ENCODE peak calls at places on chromosomes 11 and 22, in six cellular contexts. H is heart left ventricle; R is naive thymus-derived CD4-positive, alpha-beta T cell; E is mesenchymal stem cell; L is neural progenitor cell; G is right cardiac atrium. T is an unnamed sample.

GRCh38 chr22:22953796-22954195 is 66.2 kb downstream of the IGLL5 start:
- DNase-seq in L (peak), E (no peak), R (no peak), G (no peak), H (no peak), T (no peak)

GRCh38 chr11:65404210-65404609 is 17.8 kb downstream of the FRMD8 start:
- DNase-seq in H (no peak), R (no peak), E (no peak), G (no peak), L (no peak), T (no peak)

GRCh38 chr11:70755410-70756158 is 357.3 kb downstream of the CTTN start:
- DNase-seq in H (peak), G (peak), R (peak), E (peak), L (peak), T (peak)

GRCh38 chr22:30340911-30341685 is 14.4 kb upstream of the TBC1D10A start:
- DNase-seq in E (no peak), L (no peak), G (peak), R (no peak), H (peak), T (peak)

GRCh38 chr11:73661035-73661628 is 14.8 kb downstream of the PLEKHB1 start:
- DNase-seq in H (peak), G (peak), L (peak), R (peak), E (peak), T (peak)

GRCh38 chr11:111922803-111923202 is 4.1 kb downstream of the C11orf52 start:
- DNase-seq in G (no peak), H (peak), L (no peak), R (no peak), E (peak), T (no peak)

GRCh38 chr11:31932879-31933278 is 121.8 kb upstream of the PAX6 start:
- DNase-seq in L (no peak), E (no peak), H (no peak), G (no peak), R (no peak), T (no peak)

GRCh38 chr22:19719055-19719482 is 4.3 kb upstream of the GP1BB start:
- DNase-seq in L (no peak), G (peak), R (no peak), E (no peak), H (peak), T (no peak)

GRCh38 chr11:93648168-93648567 is 13.3 kb upstream of the CEP295 start:
- DNase-seq in G (no peak), R (no peak), H (no peak), E (peak), L (peak), T (no peak)

GRCh38 chr11:8905528-8906165 is 5.3 kb upstream of the AKIP1 start:
- DNase-seq in E (peak), H (no peak), R (no peak), L (no peak), G (no peak), T (no peak)

GRCh38 chr22:36326178-36327161 is 61.3 kb downstream of the MYH9 start:
- DNase-seq in L (no peak), E (no peak), G (peak), R (no peak), H (no peak), T (no peak)

GRCh38 chr11:69559181-69559580 is 77.7 kb downstream of the LINC01488 start:
- DNase-seq in L (no peak), G (no peak), R (no peak), E (no peak), H (no peak), T (no peak)

GRCh38 chr11:1442163-1442562 is 44.4 kb downstream of the MOB2 start:
- DNase-seq in H (no peak), L (peak), E (no peak), G (no peak), R (no peak), T (no peak)

GRCh38 chr11:19290356-19290755 is 49.6 kb upstream of the E2F8 start:
- DNase-seq in R (no peak), E (peak), H (no peak), G (no peak), L (no peak), T (no peak)

GRCh38 chr11:995752-996420 is 40.6 kb downstream of the MUC6 start:
- DNase-seq in E (peak), G (no peak), R (no peak), H (no peak), L (peak), T (no peak)

GRCh38 chr11:8658210-8658968 is 24.1 kb downstream of the TRIM66 start:
- DNase-seq in G (peak), L (peak), E (no peak), H (no peak), R (no peak), T (peak)

GRCh38 chr22:47564651-47565050 is 802.2 kb downstream of the TBC1D22A start:
- DNase-seq in R (no peak), L (no peak), E (no peak), G (no peak), H (no peak), T (no peak)

GRCh38 chr11:22832315-22833041 is 2.9 kb upstream of the SVIP start:
- DNase-seq in H (no peak), L (no peak), E (peak), R (no peak), G (no peak), T (no peak)

GRCh38 chr11:86919557-86920210 is 35.5 kb downstream of the FZD4 start:
- DNase-seq in R (no peak), H (no peak), E (peak), G (no peak), L (peak), T (no peak)

GRCh38 chr11:4167292-4167691 is 72.7 kb downstream of the RRM1 start:
- DNase-seq in E (no peak), H (no peak), L (no peak), G (no peak), R (no peak), T (no peak)

GRCh38 chr22:41215409-41215808 is 10.3 kb downstream of the L3MBTL2 start:
- DNase-seq in H (no peak), E (no peak), R (no peak), L (no peak), G (no peak), T (no peak)

GRCh38 chr11:7548659-7549283 is 35.0 kb downstream of the PPFIBP2 start:
- DNase-seq in H (no peak), L (peak), G (no peak), R (no peak), E (no peak), T (no peak)

GRCh38 chr11:28525636-28526405 is 417.6 kb downstream of the METTL15 start:
- DNase-seq in H (no peak), R (no peak), L (no peak), E (no peak), G (no peak), T (no peak)

DNA sequence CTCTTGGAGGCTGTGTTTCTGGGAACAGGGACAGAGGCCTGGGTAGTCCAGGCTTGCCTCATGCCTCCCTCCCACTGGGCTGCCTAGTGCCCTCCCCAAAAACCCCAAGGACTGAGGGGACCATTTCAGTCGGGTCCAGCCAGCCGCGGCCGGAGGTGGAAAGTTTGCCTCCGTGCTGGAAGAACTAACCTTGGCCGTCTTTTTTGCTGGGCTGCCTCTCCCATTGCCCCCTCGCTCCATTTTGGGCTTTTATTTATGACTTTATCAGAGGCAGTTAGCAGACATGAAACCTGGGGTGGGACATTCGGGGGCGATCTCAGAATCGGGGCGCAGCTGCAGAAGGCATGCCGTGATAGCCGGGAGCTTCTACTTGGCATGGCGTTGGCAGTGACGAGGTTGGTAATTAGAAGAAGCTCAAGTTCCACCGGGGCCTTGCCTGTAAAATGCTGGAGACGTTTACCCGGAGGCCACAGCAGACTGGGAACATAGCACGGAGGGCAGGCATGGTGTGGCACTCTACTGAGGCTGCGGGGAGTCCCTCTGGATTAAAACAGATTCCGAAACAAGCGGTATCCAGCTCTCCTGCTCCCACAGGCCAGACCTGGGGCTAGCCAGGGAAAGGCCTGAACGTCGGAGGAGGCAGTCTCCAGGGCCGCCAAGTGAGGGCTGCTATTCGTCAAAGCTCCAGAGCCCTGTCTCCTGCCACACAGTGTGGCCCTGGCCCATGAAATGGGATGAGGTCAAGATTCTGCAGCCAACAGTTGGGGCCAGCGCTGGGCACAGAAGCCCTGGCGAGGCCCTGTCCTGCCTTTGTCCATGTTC is 76.4 kb upstream of the PPARA start:
- DNase-seq in G (peak), E (peak), H (peak), L (no peak), R (no peak), T (no peak)
- H3K4me3 ChIP-seq in G (peak), E (peak), H (peak), L (no peak), R (no peak), T (peak)

DNA sequence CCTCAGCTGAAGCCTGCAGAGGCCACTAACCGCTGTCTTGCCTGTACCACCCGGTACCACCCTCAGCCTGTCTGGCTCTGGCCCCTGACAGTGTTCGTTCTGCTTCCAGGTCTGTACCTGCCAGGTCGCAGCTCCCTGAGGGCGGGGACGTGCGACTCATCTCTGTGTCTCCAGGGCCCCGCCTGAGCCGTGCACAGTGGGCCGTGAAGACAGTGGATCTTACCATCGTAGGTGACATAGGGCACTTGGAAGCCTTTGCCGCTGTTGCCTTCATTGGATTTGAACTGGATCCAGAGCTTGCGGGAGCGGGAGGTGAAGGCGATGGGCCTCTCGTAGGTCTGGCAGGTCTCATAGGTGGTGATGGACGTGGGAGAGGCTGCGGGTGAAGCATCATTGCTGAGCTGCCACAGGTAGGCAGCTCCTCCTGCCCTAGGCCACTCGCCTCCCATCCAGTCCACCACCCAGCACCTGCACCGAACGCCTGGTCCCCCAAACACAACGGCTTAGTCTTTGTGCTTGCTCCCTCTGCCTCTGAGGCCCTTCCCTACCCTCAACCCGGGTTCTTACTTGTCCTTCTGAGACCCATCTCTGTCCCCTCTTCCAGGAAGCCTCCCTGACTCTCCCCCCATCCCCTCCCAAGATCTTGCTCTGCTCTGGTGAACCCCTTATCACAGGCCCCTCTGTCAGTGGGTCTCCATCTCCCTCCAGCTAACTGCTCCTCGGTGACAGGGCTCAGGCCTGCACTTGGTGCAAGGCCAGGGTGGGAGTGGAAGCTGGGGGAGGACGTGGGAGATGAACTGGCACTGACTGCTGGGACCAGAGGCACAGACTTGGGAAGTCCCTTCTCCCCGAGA is 21.1 kb upstream of the TTLL12 start:
- DNase-seq in R (no peak), E (no peak), G (no peak), L (no peak), H (peak), T (no peak)
- H3K4me3 ChIP-seq in R (no peak), E (no peak), G (no peak), L (no peak), H (no peak), T (no peak)

GRCh38 chr22:50060441-50061140 is 2.5 kb upstream of the TTLL8 start:
- DNase-seq in L (no peak), G (no peak), R (no peak), E (no peak), H (no peak), T (no peak)

GRCh38 chr22:50058338-50059184 is 463 bp upstream of the TTLL8 start:
- DNase-seq in L (peak), E (no peak), G (no peak), H (no peak), R (no peak), T (no peak)

GRCh38 chr22:50057868-50058311 is at the start of gene TTLL8:
- DNase-seq in G (no peak), R (no peak), H (no peak), L (no peak), E (no peak), T (no peak)

GRCh38 chr22:50059881-50060262 is 1.8 kb upstream of the TTLL8 start:
- DNase-seq in L (no peak), E (no peak), H (no peak), G (no peak), R (no peak), T (no peak)

DNA sequence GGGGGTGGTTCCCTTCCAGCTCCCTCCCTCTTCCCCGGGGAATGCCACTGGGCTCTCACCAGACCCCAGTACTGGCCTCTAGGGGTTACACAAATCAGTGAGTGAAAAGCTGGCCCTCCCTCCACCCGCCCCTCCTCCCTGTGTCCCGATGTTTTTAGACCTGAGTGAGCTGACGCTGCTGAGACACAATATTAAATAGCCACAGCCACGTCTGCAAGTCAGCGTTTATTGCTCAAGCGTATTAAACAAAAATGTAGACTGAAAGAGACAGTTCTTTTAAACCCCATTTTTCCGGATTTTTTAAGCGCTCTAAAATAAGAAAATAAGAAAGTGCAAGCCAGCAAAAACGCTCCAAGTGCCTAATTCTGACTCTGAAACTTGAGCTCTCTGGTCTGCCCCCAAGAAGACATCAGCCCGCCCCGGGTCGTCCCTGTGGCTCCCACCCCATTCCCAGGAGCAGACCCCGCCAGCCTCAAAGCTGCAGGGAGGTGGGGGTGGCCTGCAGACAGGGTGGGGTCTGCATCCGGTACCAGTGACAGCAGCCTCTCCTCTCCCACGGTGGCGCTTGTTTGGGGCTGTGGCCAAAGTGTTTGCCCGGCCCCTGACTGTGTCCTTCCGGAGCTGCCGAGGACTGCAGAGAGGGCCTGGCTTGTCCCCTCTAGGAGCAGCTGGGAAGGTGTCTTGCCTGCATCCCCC is 1.2 kb upstream of the TTLL8 start:
- DNase-seq in E (peak), G (no peak), L (peak), H (no peak), R (no peak), T (no peak)
- H3K4me3 ChIP-seq in E (no peak), G (peak), L (peak), H (no peak), R (no peak), T (no peak)

DNA sequence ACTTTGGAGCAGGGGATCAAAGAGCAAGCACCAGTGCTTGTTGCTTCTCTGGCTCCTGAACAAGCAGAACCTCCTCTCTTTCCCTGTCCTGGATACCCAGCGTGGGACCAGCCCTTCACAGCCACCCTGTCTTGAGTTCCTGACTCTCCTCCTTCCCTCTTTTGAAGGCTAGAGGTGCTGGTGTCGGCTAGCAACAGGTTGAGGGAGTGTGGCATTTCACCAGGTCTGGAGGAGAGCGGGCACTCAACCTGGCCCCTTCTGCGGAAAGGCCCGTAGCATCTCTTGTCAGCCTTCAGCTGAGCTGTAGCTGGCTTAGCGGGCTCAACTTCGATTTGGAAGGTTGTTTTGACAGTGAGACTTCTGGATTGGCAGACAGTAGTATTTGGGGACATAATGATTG is 26.6 kb downstream of the RCOR2 start:
- DNase-seq in H (no peak), G (no peak), R (no peak), L (no peak), E (no peak), T (no peak)
- H3K4me3 ChIP-seq in H (no peak), G (no peak), R (no peak), L (no peak), E (no peak), T (no peak)

GRCh38 chr11:45909594-45910475 is 2.8 kb upstream of the FREY1 start:
- DNase-seq in G (no peak), E (no peak), R (no peak), L (no peak), H (no peak), T (no peak)

GRCh38 chr11:45913942-45914635 is 3.6 kb downstream of the PEX16 start:
- DNase-seq in G (no peak), E (no peak), R (no peak), L (no peak), H (no peak), T (no peak)

GRCh38 chr11:45917286-45917622 is 423 bp downstream of the PEX16 start:
- DNase-seq in L (no peak), E (no peak), R (no peak), H (peak), G (no peak), T (no peak)

GRCh38 chr11:45915446-45915845 is 2.2 kb downstream of the PEX16 start:
- DNase-seq in R (no peak), E (no peak), L (no peak), G (no peak), H (no peak), T (no peak)

DNA sequence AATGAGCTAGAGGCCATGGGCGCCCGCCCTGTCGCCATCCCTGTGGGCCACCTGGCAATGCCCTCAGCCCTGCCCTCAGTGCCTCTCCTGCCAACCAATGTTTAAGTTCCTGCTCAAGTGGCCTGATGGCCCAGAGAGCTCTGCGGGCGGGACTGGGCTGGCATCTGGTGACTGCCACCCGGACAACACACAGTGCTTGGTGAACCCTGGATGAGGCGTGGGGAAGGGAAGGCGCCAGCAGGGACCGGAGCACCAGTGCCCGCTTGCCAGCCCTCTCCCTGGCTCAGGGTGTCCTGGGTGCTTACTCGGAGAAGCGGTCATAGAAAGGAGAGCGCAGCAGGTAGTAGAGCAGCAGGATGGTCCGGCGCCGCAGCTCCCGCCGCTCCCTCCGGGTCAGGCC is 4.2 kb downstream of the PEX16 start:
- DNase-seq in L (no peak), G (no peak), E (no peak), R (no peak), H (no peak), T (no peak)
- H3K4me3 ChIP-seq in L (no peak), G (no peak), E (no peak), R (no peak), H (no peak), T (no peak)

DNA sequence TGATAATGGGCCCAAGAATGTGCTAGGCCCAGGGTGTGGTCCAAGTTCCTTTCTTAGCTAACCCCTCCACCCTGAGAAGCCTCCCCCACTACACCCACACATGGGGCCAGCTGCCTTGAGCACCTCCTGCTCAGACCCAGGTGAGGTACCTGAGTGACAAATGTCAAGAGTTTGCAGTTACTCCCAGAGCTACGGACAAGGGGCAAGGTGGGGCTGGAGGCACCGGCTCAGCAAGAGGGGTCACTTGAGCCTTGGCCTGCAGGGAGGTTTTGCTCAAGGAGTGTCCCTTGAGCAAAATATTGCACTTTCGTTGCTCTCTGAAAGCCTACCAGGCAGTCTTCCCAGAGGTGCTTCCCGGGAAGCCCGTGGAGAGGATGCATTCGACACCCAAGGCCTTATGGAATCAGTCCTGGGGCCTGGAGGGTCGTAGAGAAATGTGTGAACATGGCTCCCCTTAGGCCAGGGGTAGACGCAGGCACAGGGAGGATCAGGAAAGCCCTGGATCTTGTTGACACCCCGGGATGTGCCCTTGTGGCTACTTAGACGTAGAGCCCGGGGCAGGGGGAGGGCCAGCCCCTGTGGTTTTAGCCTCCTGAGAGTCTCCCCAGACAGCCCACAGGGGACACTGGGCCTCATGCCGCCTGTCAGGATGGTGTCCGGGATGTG is 114.2 kb downstream of the KCNQ1 start:
- DNase-seq in R (no peak), G (no peak), H (no peak), L (no peak), E (no peak), T (no peak)
- H3K4me3 ChIP-seq in R (no peak), G (no peak), H (no peak), L (no peak), E (no peak), T (no peak)

T was measured in tibial nerve.